ENCODE peak calls at places on chromosomes 16 and 17, in nine cellular contexts. F is foreskin fibroblast; W is heart left ventricle; S is stomach; T is A673; G is fibroblast of lung; I is AG10803; E is CD8-positive, alpha-beta T cell; Y is IMR-90. Q is an unnamed sample.

GRCh38 chr16:83137326-83137770 is 510.6 kb downstream of the CDH13 start:
- DNase-seq in T (no peak), F (peak; percentile 75), W (no peak), G (peak; percentile 94), S (peak; percentile 28), Y (peak; percentile 83), I (peak; percentile 85), E (no peak), Q (peak; percentile 60)

GRCh38 chr16:86357303-86357702 is 153.0 kb upstream of the FOXF1 start:
- DNase-seq in G (no peak), E (no peak), F (no peak), W (no peak), T (no peak), S (no peak), I (no peak), Y (no peak), Q (no peak)

GRCh38 chr17:46910179-46910927 is 12.6 kb upstream of the GOSR2 start:
- DNase-seq in Y (no peak), F (no peak), G (no peak), E (no peak), I (no peak), S (peak; percentile 59), W (no peak), T (no peak), Q (no peak)

GRCh38 chr16:47565454-47565853 is 104.3 kb downstream of the PHKB start:
- DNase-seq in T (peak; percentile 74), E (peak; percentile 6), I (peak; percentile 67), S (no peak), F (peak; percentile 10), G (peak; percentile 67), W (peak; percentile 61), Y (peak; percentile 66), Q (peak; percentile 81)

GRCh38 chr16:47316686-47317085 is 144.2 kb downstream of the ITFG1 start:
- DNase-seq in T (no peak), Y (no peak), I (no peak), S (no peak), G (no peak), E (no peak), F (no peak), W (no peak), Q (no peak)

GRCh38 chr16:53744449-53744848 is 40.5 kb downstream of the FTO start:
- DNase-seq in G (no peak), E (peak; percentile 11), T (peak; percentile 31), I (no peak), Y (no peak), W (no peak), F (no peak), S (no peak), Q (no peak)

GRCh38 chr17:8128125-8128784 is 4.3 kb upstream of the HES7 start:
- DNase-seq in E (no peak), S (no peak), I (no peak), F (no peak), W (no peak), T (no peak), G (no peak), Y (no peak), Q (no peak)

GRCh38 chr17:72516772-72517399 is 396.1 kb downstream of the SOX9 start:
- DNase-seq in F (no peak), E (no peak), S (no peak), T (no peak), Y (no peak), I (peak; percentile 40), W (peak; percentile 10), G (peak; percentile 63), Q (peak; percentile 36)

GRCh38 chr17:18038149-18038850 is 668 bp downstream of the ATPAF2 start:
- DNase-seq in Y (peak; percentile 16), I (no peak), E (no peak), F (no peak), G (no peak), T (no peak), W (no peak), S (no peak), Q (no peak)

GRCh38 chr17:80279895-80280294 is 19.2 kb downstream of the RNF213 start:
- DNase-seq in W (peak; percentile 69), G (peak; percentile 90), F (peak; percentile 81), Y (peak; percentile 88), E (no peak), S (no peak), I (peak; percentile 87), T (peak; percentile 37), Q (peak; percentile 92)

GRCh38 chr16:56608876-56609462 is 585 bp downstream of the MT2A start:
- DNase-seq in I (no peak), E (no peak), T (peak; percentile 65), Y (no peak), W (no peak), G (no peak), S (no peak), F (peak; percentile 31), Q (no peak)

GRCh38 chr16:55056585-55057520 is 126.2 kb downstream of the IRX5 start:
- DNase-seq in G (peak; percentile 2), E (no peak), S (no peak), F (no peak), W (no peak), T (peak; percentile 38), Y (no peak), I (no peak), Q (no peak)

GRCh38 chr16:11182381-11182780 is 73.6 kb downstream of the SOCS1 start:
- DNase-seq in Y (no peak), W (no peak), S (no peak), G (no peak), I (no peak), F (no peak), T (no peak), E (no peak), Q (no peak)

GRCh38 chr16:29254676-29255495 is 151.6 kb downstream of the NPIPB11 start:
- DNase-seq in G (no peak), E (no peak), W (no peak), Y (no peak), T (no peak), I (no peak), F (no peak), S (no peak), Q (no peak)

GRCh38 chr17:74454197-74455024 is 12.0 kb upstream of the CD300A start:
- DNase-seq in F (peak; percentile 63), I (peak; percentile 66), Y (peak; percentile 29), G (peak; percentile 77), T (peak; percentile 94), W (peak; percentile 96), E (no peak), S (no peak), Q (peak; percentile 57)

GRCh38 chr16:4415538-4416199 is 727 bp downstream of the CORO7 start:
- DNase-seq in G (peak; percentile 21), Y (no peak), F (no peak), E (peak; percentile 52), T (peak; percentile 28), W (peak; percentile 51), I (no peak), S (peak; percentile 58), Q (no peak)

GRCh38 chr17:49497147-49498036 is 2.3 kb downstream of the NGFR start:
- DNase-seq in Y (peak; percentile 22), W (no peak), T (peak; percentile 68), G (peak; percentile 63), S (no peak), F (peak; percentile 15), E (no peak), I (no peak), Q (peak; percentile 16)

GRCh38 chr17:10871914-10872313 is 34.0 kb upstream of the PIRT start:
- DNase-seq in W (no peak), G (no peak), T (peak; percentile 78), I (no peak), F (no peak), Y (no peak), S (peak; percentile 67), E (no peak), Q (no peak)

GRCh38 chr17:77164483-77165030 is 23.8 kb downstream of the SEC14L1 start:
- DNase-seq in W (peak; percentile 48), T (no peak), E (no peak), G (peak; percentile 53), I (no peak), Y (peak; percentile 53), S (no peak), F (no peak), Q (no peak)

DNA sequence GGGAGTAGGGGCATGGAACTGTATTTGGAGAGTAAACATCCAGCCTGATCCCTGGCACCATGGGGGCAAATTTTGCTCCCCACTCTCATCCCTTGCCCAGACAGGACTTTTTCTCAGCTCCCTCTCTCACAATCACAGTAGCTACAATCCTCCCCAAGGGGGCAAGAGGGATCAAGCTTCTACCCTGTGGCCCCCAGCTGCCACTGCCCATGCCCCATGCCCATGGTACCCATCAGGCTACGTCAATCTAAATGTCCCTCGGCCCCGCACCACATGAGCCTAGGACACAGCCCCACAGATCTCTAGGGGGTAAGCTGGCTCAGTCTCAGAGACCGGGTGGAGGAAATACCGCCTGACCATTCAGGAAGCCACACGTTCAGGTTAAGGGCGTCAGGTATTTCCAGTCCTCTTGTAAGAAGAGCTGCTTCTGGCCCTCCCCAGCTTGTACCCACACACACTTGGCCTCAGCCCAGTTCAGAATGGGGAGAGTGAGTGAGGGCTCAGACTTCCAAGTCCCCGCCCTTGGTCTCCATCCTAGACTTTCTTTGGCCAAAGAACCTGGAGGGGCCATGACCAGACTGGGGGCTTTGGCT is 1.8 kb downstream of the CACNB1 start:
- DNase-seq in F (no peak), W (no peak), E (no peak), T (no peak), S (no peak), Y (no peak), I (no peak), G (peak; percentile 59), Q (peak; percentile 24)
- H3K4me3 ChIP-seq in F (peak overlapping the region; percentile 80), W (peak overlapping the region; percentile 86), E (no peak overlapping the region), T (peak overlapping the region; percentile 70), S (peak overlapping the region; percentile 79), Y (no peak overlapping the region), I (peak overlapping the region; percentile 81), G (no peak overlapping the region), Q (peak overlapping the region; percentile 73)

GRCh38 chr17:58270476-58271290 is 10.1 kb downstream of the MPO start:
- DNase-seq in W (no peak), S (peak; percentile 19), I (no peak), E (no peak), T (no peak), F (no peak), Y (no peak), G (no peak), Q (no peak)
- TF ChIP-seq CTCF in W (no peak), S (no peak), I (no peak), E (no peak), T (no peak), F (no peak), Y (no peak), G (no peak), Q (no peak)

DNA sequence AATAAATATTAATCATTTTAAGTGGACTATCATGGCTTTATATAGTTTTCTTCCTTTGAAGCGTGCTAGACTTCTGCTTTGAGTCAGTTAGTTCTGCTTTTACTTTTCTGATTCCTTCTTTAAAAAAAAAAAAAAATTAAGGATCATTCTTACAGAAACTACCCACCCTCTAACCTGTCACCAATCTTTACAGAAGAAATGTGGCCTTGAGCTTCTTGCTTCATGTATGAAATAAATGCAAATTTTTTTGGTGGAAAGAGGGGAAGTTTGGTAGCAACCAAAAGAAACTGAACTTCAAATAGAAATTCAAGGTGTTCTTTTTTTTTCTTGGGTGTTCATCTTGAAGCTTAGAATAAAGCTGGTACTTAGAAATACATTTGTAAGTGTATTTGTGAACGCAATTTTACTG is 2.2 kb downstream of the EVI2A start:
- DNase-seq in T (no peak), E (no peak), I (no peak), W (no peak), G (no peak), S (no peak), Y (no peak), F (no peak), Q (no peak)
- H3K4me3 ChIP-seq in T (no peak overlapping the region), E (peak overlapping the region; percentile 83), I (no peak overlapping the region), W (peak overlapping the region; percentile 44), G (no peak overlapping the region), S (peak overlapping the region; percentile 29), Y (no peak overlapping the region), F (no peak overlapping the region), Q (no peak overlapping the region)

GRCh38 chr16:50389900-50390896 is 21.4 kb upstream of the BRD7 start:
- DNase-seq in G (no peak), S (no peak), W (no peak), E (no peak), F (no peak), I (no peak), T (no peak), Y (no peak), Q (no peak)
- TF ChIP-seq CTCF in G (no peak), S (no peak), W (no peak), E (no peak), F (no peak), I (no peak), T (no peak), Y (no peak), Q (no peak)